ENCODE peak calls at places on chromosomes 12 and 14, in seven cellular contexts. W, Y, H, V, S, Q and U are unnamed samples. For H3K4me1, the result is how much of the 10 kb centered on the place peaks cover.

GRCh38 chr12:78746001-78746400 is 118.6 kb upstream of the SYT1 start:
- DNase-seq in H (no peak), Y (no peak), V (no peak), W (no peak), Q (no peak), S (no peak), U (no peak)

GRCh38 chr14:49861581-49861922 is 9.0 kb upstream of the NEMF start:
- DNase-seq in W (peak), S (peak), Y (peak), Q (peak), V (peak), H (peak), U (no peak)

GRCh38 chr12:66584673-66585072 is 94.2 kb downstream of the GRIP1 start:
- DNase-seq in Y (no peak), Q (no peak), W (peak), H (no peak), V (no peak), S (no peak), U (no peak)

GRCh38 chr14:75531660-75532317 is 9.5 kb downstream of the BATF start:
- DNase-seq in Y (no peak), S (no peak), W (no peak), V (no peak), H (no peak), Q (no peak), U (no peak)

GRCh38 chr12:53180931-53181645 is 363 bp upstream of the CSAD start:
- DNase-seq in W (peak), H (peak), V (peak), Y (no peak), S (peak), Q (peak), U (no peak)

GRCh38 chr14:22651586-22651985 is 7.4 kb upstream of the OR6J1 start:
- DNase-seq in V (no peak), Q (no peak), W (peak), Y (no peak), H (no peak), S (no peak), U (no peak)

GRCh38 chr14:100374270-100374669 is 51.1 kb downstream of the SLC25A47 start:
- DNase-seq in V (no peak), Y (no peak), S (no peak), W (no peak), Q (no peak), H (no peak), U (no peak)

GRCh38 chr14:98144964-98145363 is 1127.0 kb downstream of the BCL11B start:
- DNase-seq in W (peak), S (no peak), V (no peak), H (no peak), Y (no peak), Q (no peak), U (no peak)

GRCh38 chr14:22561661-22562579 is 27.1 kb downstream of the DAD1 start:
- DNase-seq in Y (no peak), S (no peak), Q (no peak), V (no peak), H (no peak), W (no peak), U (no peak)

GRCh38 chr14:55355922-55356321 is 55.7 kb downstream of the ATG14 start:
- DNase-seq in W (no peak), Y (no peak), Q (no peak), H (no peak), V (no peak), S (no peak), U (no peak)

GRCh38 chr14:86321151-86321550 is 791.2 kb downstream of the FLRT2 start:
- DNase-seq in Y (no peak), W (no peak), V (no peak), Q (no peak), S (no peak), H (no peak), U (no peak)

GRCh38 chr14:59020382-59020781 is 168.1 kb upstream of the DAAM1 start:
- DNase-seq in Y (no peak), H (no peak), V (no peak), W (peak), S (no peak), Q (no peak), U (no peak)

GRCh38 chr14:58298477-58298879 is at the start of gene ARID4A:
- DNase-seq in Y (peak), S (peak), H (no peak), V (peak), Q (peak), W (no peak), U (no peak)

GRCh38 chr12:93126069-93126474 is 197.0 kb upstream of the EEA1 start:
- DNase-seq in S (no peak), Y (no peak), V (no peak), Q (no peak), H (no peak), W (no peak), U (no peak)

GRCh38 chr14:89128616-89129015 is 288.4 kb downstream of the FOXN3 start:
- DNase-seq in V (no peak), Q (no peak), W (no peak), H (no peak), S (no peak), Y (no peak), U (no peak)

GRCh38 chr14:26598672-26599131 is 869 bp upstream of the NOVA1 start:
- DNase-seq in V (no peak), H (no peak), Q (no peak), S (no peak), Y (no peak), W (no peak), U (no peak)
- H3K4me3 ChIP-seq in V (peak), H (peak), Q (peak), S (peak), Y (peak), W (peak), U (peak)

DNA sequence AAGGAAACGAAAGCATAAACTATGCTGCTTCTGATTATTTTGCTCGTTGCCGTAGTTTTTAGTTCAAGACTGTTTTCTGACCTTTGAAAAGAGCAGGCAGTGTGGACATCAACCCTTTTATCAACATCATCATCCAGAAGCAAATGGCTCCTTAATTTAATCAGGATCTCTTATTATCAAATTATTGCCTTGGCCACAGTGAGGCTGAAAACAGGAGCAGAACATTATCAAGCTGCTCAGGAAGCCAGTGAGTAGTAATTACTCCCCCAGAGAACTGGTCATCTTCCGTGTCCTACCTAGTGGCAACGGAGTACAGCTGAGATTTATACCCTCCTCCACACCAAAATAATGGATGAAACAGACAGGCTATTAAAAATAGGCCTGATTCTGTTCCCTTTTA is 2.2 kb upstream of the DIABLO start:
- DNase-seq in S (no peak), Y (no peak), V (no peak), W (no peak), H (no peak), Q (no peak), U (no peak)
- H3K4me1 ChIP-seq in S (under half), Y (under half), V (under half), W (under half), H (under half), Q (under half), U (under half)

GRCh38 chr12:58046281-58046680 is 104.9 kb downstream of the ATP23 start:
- DNase-seq in V (no peak), Q (no peak), Y (no peak), H (no peak), S (no peak), W (no peak), U (no peak)
- H3K4me3 ChIP-seq in V (no peak), Q (no peak), Y (no peak), H (no peak), S (no peak), W (no peak), U (no peak)

GRCh38 chr12:84069699-84070098 is 842.9 kb downstream of the SLC6A15 start:
- DNase-seq in Q (no peak), V (no peak), S (no peak), Y (no peak), H (no peak), W (peak), U (no peak)

GRCh38 chr12:84070311-84070710 is 842.3 kb downstream of the SLC6A15 start:
- DNase-seq in H (peak), Q (no peak), S (no peak), V (no peak), W (peak), Y (peak), U (no peak)

GRCh38 chr12:84069079-84069661 is 843.4 kb downstream of the SLC6A15 start:
- DNase-seq in W (peak), H (no peak), Q (no peak), Y (no peak), V (no peak), S (no peak), U (no peak)
- H3K4me1 ChIP-seq in W (under half), H (under half), Q (under half), Y (under half), V (under half), S (under half), U (under half)

DNA sequence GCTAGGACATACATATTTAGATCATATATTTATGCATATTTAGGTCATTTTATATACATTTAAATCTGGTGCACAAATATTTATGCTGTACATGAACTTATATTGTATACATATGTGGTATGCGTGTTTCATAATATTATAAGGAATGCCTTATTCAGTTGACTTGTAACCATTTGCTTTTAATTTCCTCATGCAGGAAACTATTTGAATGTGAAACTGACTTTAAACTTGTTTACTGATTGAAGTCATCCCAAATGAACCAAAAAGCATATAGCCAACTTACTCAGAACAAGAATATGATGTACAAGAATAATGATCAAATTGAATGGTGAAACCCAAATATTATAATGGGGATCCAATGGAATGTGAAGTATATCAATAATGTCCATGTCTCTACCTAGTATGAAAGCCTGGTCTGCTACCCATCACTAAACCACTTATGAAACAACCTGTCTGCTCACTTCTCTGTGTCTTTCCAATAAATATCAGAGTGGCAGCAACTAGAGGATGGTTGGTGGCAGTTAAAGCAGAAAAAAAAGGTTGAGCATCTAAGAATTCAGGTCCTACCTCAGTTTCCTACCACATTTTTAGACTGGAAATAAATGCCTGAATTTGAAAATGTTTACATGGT is 38.3 kb downstream of the RPS6KA5 start:
- DNase-seq in Q (no peak), S (no peak), H (no peak), Y (no peak), V (no peak), W (peak), U (no peak)
- H3K4me3 ChIP-seq in Q (peak), S (peak), H (peak), Y (peak), V (peak), W (peak), U (peak)

GRCh38 chr14:73764881-73765280 is 50.7 kb upstream of the PNMA1 start:
- DNase-seq in S (peak), H (peak), W (no peak), Q (peak), V (peak), Y (no peak), U (no peak)
- H3K4me1 ChIP-seq in S (half or more), H (half or more), W (under half), Q (half or more), V (under half), Y (half or more), U (under half)

GRCh38 chr12:1531654-1532366 is 62.6 kb downstream of the FBXL14 start:
- DNase-seq in H (no peak), V (no peak), Y (no peak), Q (peak), S (no peak), W (peak), U (peak)
- H3K4me3 ChIP-seq in H (peak), V (peak), Y (peak), Q (peak), S (peak), W (peak), U (peak)

GRCh38 chr12:3216097-3216496 is 138.9 kb downstream of the TSPAN9 start:
- DNase-seq in Q (no peak), W (no peak), Y (no peak), H (no peak), V (peak), S (no peak), U (no peak)
- H3K4me1 ChIP-seq in Q (under half), W (under half), Y (under half), H (under half), V (under half), S (under half), U (under half)

DNA sequence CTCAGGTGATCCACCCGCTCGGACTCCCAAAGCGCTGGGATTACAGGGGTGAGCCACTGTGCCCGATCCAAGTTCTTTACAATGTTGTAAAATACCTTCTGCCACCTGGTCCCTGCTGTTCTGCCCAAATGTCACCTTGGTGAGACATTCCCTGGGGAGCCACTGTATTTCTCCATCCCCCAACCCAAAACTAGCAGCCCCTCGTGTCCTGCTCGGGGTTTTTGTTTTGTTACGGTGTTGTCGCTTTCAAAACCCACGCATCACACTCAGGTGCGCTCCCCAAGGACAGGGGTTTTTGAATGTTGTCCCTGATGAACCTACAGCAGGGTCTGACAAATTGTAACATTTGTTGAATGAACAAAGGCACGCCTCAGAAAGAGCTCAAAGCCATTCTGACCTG is 37.4 kb downstream of the CAMKK2 start:
- DNase-seq in H (no peak), Y (no peak), V (no peak), W (no peak), Q (no peak), S (no peak), U (no peak)
- H3K4me3 ChIP-seq in H (no peak), Y (no peak), V (no peak), W (no peak), Q (no peak), S (no peak), U (no peak)

DNA sequence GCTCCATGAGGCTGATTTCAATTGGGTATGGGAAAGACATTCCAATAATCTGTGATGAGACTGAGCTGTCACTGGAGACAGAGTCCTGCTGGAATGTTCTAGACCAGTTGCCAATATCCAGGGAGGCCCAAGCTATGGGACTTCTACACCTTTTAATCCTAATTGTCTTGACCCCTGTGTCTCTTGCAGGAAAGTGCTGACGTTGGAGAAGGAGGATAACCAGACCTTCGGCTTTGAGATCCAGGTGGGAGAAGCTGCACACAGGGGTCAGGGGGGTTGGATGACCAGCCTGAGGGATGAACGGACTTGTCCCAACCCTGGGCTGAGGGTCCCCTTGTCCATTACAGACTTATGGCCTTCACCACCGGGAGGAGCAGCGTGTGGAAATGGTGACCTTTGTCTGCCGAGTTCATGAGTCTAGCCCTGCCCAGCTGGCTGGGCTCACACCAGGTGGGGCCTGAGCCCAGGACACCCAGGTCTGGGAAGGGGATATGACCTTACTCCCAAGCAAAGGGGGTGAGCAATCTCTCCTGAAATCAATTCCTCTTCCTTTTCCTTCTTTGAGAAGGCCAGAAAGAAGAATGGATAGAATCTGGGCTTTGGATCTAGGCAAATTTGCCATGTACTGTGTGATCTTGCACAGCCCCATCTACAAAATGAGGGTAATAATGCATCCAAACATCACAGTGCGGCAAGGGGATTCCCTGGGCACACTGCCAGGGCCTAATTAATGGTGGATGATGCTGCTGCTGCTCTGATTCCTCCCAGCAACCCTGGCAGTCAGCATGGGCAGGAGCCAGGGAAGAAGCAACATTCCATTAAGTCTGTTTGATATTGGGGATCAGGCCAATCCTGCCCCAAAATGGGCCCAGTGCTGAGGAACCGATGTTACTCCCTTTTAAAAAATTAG is 4.2 kb downstream of the TAMALIN start:
- DNase-seq in W (no peak), Q (no peak), S (peak), H (no peak), V (no peak), Y (no peak), U (no peak)
- H3K4me1 ChIP-seq in W (under half), Q (under half), S (under half), H (under half), V (under half), Y (half or more), U (under half)